ENCODE peak calls at places on chromosomes 4 and X, in six cellular contexts. One of them, this sample, is unnamed.

GRCh38 chr4:140153419-140153743 is 603 bp downstream of the MAML3 start:
- DNase-seq in IMR-90: no peak
- DNase-seq in ovary: no peak
- DNase-seq in prostate gland: no peak
- DNase-seq in tibial nerve: no peak
- DNase-seq in heart left ventricle: no peak
- DNase-seq in this sample: no peak

GRCh38 chr4:107619065-107619464 is 101.0 kb downstream of the PAPSS1 start:
- DNase-seq in prostate gland: no peak
- DNase-seq in ovary: no peak
- DNase-seq in IMR-90: peak; percentile 76
- DNase-seq in tibial nerve: peak; percentile 38
- DNase-seq in heart left ventricle: no peak
- DNase-seq in this sample: no peak

GRCh38 chr4:6991771-6992557 is 51.2 kb upstream of the TADA2B start:
- DNase-seq in tibial nerve: peak; percentile 49
- DNase-seq in IMR-90: peak; percentile 94
- DNase-seq in heart left ventricle: no peak
- DNase-seq in prostate gland: peak; percentile 46
- DNase-seq in ovary: no peak
- DNase-seq in this sample: no peak

GRCh38 chrX:119826399-119826959 is 26.3 kb downstream of the UPF3B start:
- DNase-seq in prostate gland: no peak
- DNase-seq in ovary: no peak
- DNase-seq in tibial nerve: peak; percentile 23
- DNase-seq in IMR-90: peak; percentile 39
- DNase-seq in heart left ventricle: no peak
- DNase-seq in this sample: no peak

GRCh38 chr4:41709844-41710481 is 38.6 kb downstream of the PHOX2B start:
- DNase-seq in IMR-90: peak; percentile 97
- DNase-seq in tibial nerve: no peak
- DNase-seq in heart left ventricle: no peak
- DNase-seq in prostate gland: no peak
- DNase-seq in ovary: no peak
- DNase-seq in this sample: no peak

GRCh38 chr4:59247032-59247431 is 1953.1 kb upstream of the ADGRL3 start:
- DNase-seq in tibial nerve: no peak
- DNase-seq in IMR-90: no peak
- DNase-seq in ovary: no peak
- DNase-seq in heart left ventricle: no peak
- DNase-seq in prostate gland: no peak
- DNase-seq in this sample: no peak

GRCh38 chr4:123674752-123675151 is 278.2 kb downstream of the SPRY1 start:
- DNase-seq in prostate gland: no peak
- DNase-seq in IMR-90: no peak
- DNase-seq in heart left ventricle: no peak
- DNase-seq in tibial nerve: no peak
- DNase-seq in ovary: no peak
- DNase-seq in this sample: no peak

GRCh38 chr4:104491826-104492771 is 2.6 kb downstream of the CXXC4 start:
- DNase-seq in prostate gland: peak; percentile 5
- DNase-seq in IMR-90: no peak
- DNase-seq in ovary: peak; percentile 22
- DNase-seq in heart left ventricle: no peak
- DNase-seq in tibial nerve: no peak
- DNase-seq in this sample: no peak

GRCh38 chr4:98976716-98977115 is 18.8 kb upstream of the METAP1 start:
- DNase-seq in heart left ventricle: no peak
- DNase-seq in prostate gland: no peak
- DNase-seq in tibial nerve: no peak
- DNase-seq in ovary: no peak
- DNase-seq in IMR-90: peak; percentile 62
- DNase-seq in this sample: no peak

DNA sequence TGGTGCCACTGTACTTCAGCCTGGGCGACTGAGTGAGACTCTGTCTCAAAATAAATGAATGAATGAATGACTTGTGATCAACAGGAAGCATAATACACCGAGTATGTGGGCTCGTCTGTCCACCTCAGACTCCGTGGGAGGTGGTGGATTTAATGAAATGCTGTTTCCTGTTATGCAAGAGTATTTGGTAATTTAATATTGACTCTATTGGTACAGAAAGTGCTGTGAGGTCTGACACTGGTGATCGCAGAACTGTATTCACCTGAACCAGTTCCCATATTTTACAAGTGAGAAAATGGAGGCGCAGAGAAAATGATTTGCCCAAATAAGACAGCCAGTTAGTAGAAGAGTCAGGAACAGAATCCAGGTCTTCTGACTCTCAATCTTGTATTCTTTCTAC is 423.3 kb downstream of the RAPGEF2 start:
- DNase-seq in prostate gland: peak; percentile 13
- DNase-seq in IMR-90: no peak
- DNase-seq in ovary: no peak
- DNase-seq in heart left ventricle: no peak
- DNase-seq in tibial nerve: no peak
- DNase-seq in this sample: no peak
- TF ChIP-seq POLR2A in prostate gland: no peak
- TF ChIP-seq POLR2A in IMR-90: no peak
- TF ChIP-seq POLR2A in ovary: no peak
- TF ChIP-seq POLR2A in heart left ventricle: no peak
- TF ChIP-seq POLR2A in tibial nerve: no peak
- TF ChIP-seq POLR2A in this sample: no peak

GRCh38 chr4:39770471-39770870 is 72.5 kb downstream of the UBE2K start:
- DNase-seq in prostate gland: no peak
- DNase-seq in heart left ventricle: no peak
- DNase-seq in ovary: no peak
- DNase-seq in IMR-90: no peak
- DNase-seq in tibial nerve: no peak
- DNase-seq in this sample: no peak
- TF ChIP-seq POLR2A in prostate gland: no peak
- TF ChIP-seq POLR2A in heart left ventricle: no peak
- TF ChIP-seq POLR2A in ovary: no peak
- TF ChIP-seq POLR2A in IMR-90: no peak
- TF ChIP-seq POLR2A in tibial nerve: no peak
- TF ChIP-seq POLR2A in this sample: no peak

DNA sequence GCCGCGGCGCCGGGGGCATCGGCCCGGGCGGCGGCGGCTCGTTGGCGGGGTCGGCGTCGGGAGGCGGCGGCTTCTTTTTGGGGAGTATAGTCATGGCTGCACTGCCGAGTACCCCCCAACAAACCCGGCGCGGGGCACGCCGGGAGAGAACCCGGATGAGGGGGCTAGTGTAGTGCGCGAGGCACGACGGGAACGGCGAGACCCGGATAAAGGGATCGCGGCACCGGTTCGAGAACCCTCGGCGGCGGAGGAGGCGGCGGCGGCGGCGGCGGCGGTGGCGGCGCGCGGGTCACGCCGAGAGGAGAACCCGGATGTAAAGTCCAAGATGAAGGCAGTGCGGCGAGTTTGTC is at the start of gene OTUD5:
- DNase-seq in heart left ventricle: peak; percentile 80
- DNase-seq in IMR-90: no peak
- DNase-seq in prostate gland: no peak
- DNase-seq in ovary: peak; percentile 72
- DNase-seq in tibial nerve: no peak
- DNase-seq in this sample: no peak
- TF ChIP-seq POLR2A in heart left ventricle: no peak
- TF ChIP-seq POLR2A in IMR-90: no peak
- TF ChIP-seq POLR2A in prostate gland: no peak
- TF ChIP-seq POLR2A in ovary: no peak
- TF ChIP-seq POLR2A in tibial nerve: no peak
- TF ChIP-seq POLR2A in this sample: no peak

GRCh38 chr4:105601406-105601805 is 49.0 kb downstream of the ARHGEF38 start:
- DNase-seq in IMR-90: no peak
- DNase-seq in ovary: no peak
- DNase-seq in prostate gland: no peak
- DNase-seq in heart left ventricle: no peak
- DNase-seq in tibial nerve: no peak
- DNase-seq in this sample: no peak
- TF ChIP-seq POLR2A in IMR-90: no peak
- TF ChIP-seq POLR2A in ovary: no peak
- TF ChIP-seq POLR2A in prostate gland: no peak
- TF ChIP-seq POLR2A in heart left ventricle: no peak
- TF ChIP-seq POLR2A in tibial nerve: no peak
- TF ChIP-seq POLR2A in this sample: no peak

This sample was measured in erythroblast.